ENCODE peak calls at places on chromosomes 7 and 10, in five cellular contexts. W is GF-D8; U is GM04503; X is stimulated activated CD4-positive, alpha-beta T cell treated with anti-CD3 and anti-CD28 coated beads, Interleukin-4, amount 100 ng/mL, for 48 hours; Q is COR-L47. D is an unnamed sample.

GRCh38 chr7:143405671-143406352 is 2.8 kb downstream of the EPHA1 start:
- DNase-seq in W (no peak), U (no peak), X (no peak), Q (no peak), D (no peak)

GRCh38 chr10:89540550-89540949 is 5.2 kb upstream of the SLC16A12 start:
- DNase-seq in W (no peak), U (no peak), X (no peak), Q (no peak), D (no peak)

GRCh38 chr10:13956826-13957225 is 370.1 kb downstream of the PRPF18 start:
- DNase-seq in W (no peak), U (no peak), X (no peak), Q (no peak), D (no peak)

GRCh38 chr10:34628174-34628802 is 186.8 kb downstream of the PARD3 start:
- DNase-seq in W (no peak), U (no peak), X (no peak), Q (no peak), D (no peak)

GRCh38 chr7:71521506-71521905 is 389.6 kb downstream of the GALNT17 start:
- DNase-seq in W (no peak), U (peak), X (no peak), Q (no peak), D (no peak)

GRCh38 chr7:81500631-81501030 is 269.2 kb downstream of the HGF start:
- DNase-seq in W (no peak), U (no peak), X (no peak), Q (no peak), D (no peak)

GRCh38 chr7:135247746-135248471 is 14.3 kb downstream of the STRA8 start:
- DNase-seq in W (no peak), U (no peak), X (no peak), Q (no peak), D (no peak)

GRCh38 chr10:19815478-19816419 is 483 bp upstream of the PLXDC2 start:
- DNase-seq in W (no peak), U (no peak), X (no peak), Q (no peak), D (no peak)

GRCh38 chr10:102802920-102803534 is 34.2 kb downstream of the CYP17A1 start:
- DNase-seq in W (no peak), U (peak), X (no peak), Q (no peak), D (no peak)

GRCh38 chr7:157271315-157271990 is 65.4 kb upstream of the DNAJB6 start:
- DNase-seq in W (no peak), U (no peak), X (no peak), Q (no peak), D (no peak)

GRCh38 chr7:22210355-22210754 is 146.6 kb downstream of the RAPGEF5 start:
- DNase-seq in W (no peak), U (no peak), X (no peak), Q (no peak), D (no peak)

GRCh38 chr10:88209837-88210552 is 346.6 kb downstream of the PTEN start:
- DNase-seq in W (no peak), U (peak), X (no peak), Q (no peak), D (no peak)